ENCODE peak calls at places on chromosomes 12 and 14, in six cellular contexts. B is heart right ventricle; O is left lung; J is effector memory CD8-positive, alpha-beta T cell; G is GM12878; U is mucosa of descending colon. X is an unnamed sample.

GRCh38 chr14:89621009-89621421 is 204.0 kb upstream of the FOXN3 start:
- ATAC-seq in B (no peak), O (no peak), J (peak), G (no peak), U (no peak), X (no peak)

GRCh38 chr12:12349711-12350665 is at the start of gene MANSC1:
- ATAC-seq in B (peak), O (peak), J (peak), G (peak), U (peak), X (peak)

GRCh38 chr14:23877111-23877510 is 76.5 kb upstream of the DHRS4 start:
- ATAC-seq in B (no peak), O (no peak), J (no peak), G (peak), U (no peak), X (no peak)

GRCh38 chr14:75229576-75229922 is 49.1 kb upstream of the FOS start:
- ATAC-seq in B (no peak), O (no peak), J (no peak), G (no peak), U (peak), X (no peak)

GRCh38 chr12:10672231-10672868 is 1.5 kb downstream of the STYK1 start:
- ATAC-seq in B (no peak), O (no peak), J (peak), G (no peak), U (peak), X (peak)

GRCh38 chr12:116693259-116694227 is 44.3 kb downstream of the SPRING1 start:
- ATAC-seq in B (peak), O (peak), J (no peak), G (no peak), U (peak), X (no peak)

GRCh38 chr12:46521145-46521544 is 148.6 kb upstream of the SLC38A2 start:
- ATAC-seq in B (no peak), O (no peak), J (no peak), G (no peak), U (no peak), X (no peak)

GRCh38 chr12:126248871-126249403 is 1183.7 kb downstream of the AACS start:
- ATAC-seq in B (no peak), O (no peak), J (no peak), G (no peak), U (no peak), X (no peak)

GRCh38 chr12:111597731-111598636 is 1.1 kb downstream of the ATXN2 start:
- ATAC-seq in B (peak), O (peak), J (no peak), G (peak), U (peak), X (peak)

GRCh38 chr14:24334431-24335271 is at the start of gene ADCY4:
- ATAC-seq in B (peak), O (no peak), J (no peak), G (no peak), U (peak), X (peak)

GRCh38 chr12:68630598-68630997 is 19.9 kb downstream of the RAP1B start:
- ATAC-seq in B (no peak), O (no peak), J (peak), G (peak), U (no peak), X (no peak)

GRCh38 chr14:20499108-20499507 is 6.2 kb upstream of the RNASE10 start:
- ATAC-seq in B (peak), O (no peak), J (no peak), G (no peak), U (no peak), X (no peak)

GRCh38 chr14:94472842-94473241 is 3.2 kb downstream of the SERPINA9 start:
- ATAC-seq in B (no peak), O (no peak), J (no peak), G (no peak), U (no peak), X (no peak)

GRCh38 chr12:68222336-68222735 is 3.3 kb downstream of the IL26 start:
- ATAC-seq in B (peak), O (no peak), J (no peak), G (peak), U (peak), X (peak)

GRCh38 chr12:56020437-56021189 is at the start of gene IKZF4:
- ATAC-seq in B (peak), O (peak), J (peak), G (peak), U (peak), X (peak)

GRCh38 chr12:2613674-2614073 is 181.1 kb upstream of the FKBP4 start:
- ATAC-seq in B (no peak), O (peak), J (no peak), G (peak), U (peak), X (peak)

GRCh38 chr12:19186722-19187661 is 57.5 kb downstream of the PLEKHA5 start:
- ATAC-seq in B (peak), O (peak), J (peak), G (peak), U (peak), X (peak)

GRCh38 chr14:72598328-72598727 is 295.6 kb downstream of the DPF3 start:
- ATAC-seq in B (no peak), O (no peak), J (no peak), G (peak), U (peak), X (no peak)

GRCh38 chr12:15978431-15978950 is 67.4 kb downstream of the DERA start:
- ATAC-seq in B (peak), O (peak), J (no peak), G (no peak), U (peak), X (no peak)

GRCh38 chr14:52678591-52678990 is 16.8 kb downstream of the ERO1A start:
- ATAC-seq in B (no peak), O (no peak), J (peak), G (peak), U (no peak), X (no peak)

GRCh38 chr12:104218935-104219334 is 3.4 kb downstream of the TXNRD1 start:
- ATAC-seq in B (no peak), O (peak), J (no peak), G (no peak), U (no peak), X (peak)

GRCh38 chr12:6958609-6959375 is 7.6 kb downstream of the PTPN6 start:
- ATAC-seq in B (peak), O (no peak), J (peak), G (peak), U (no peak), X (no peak)

GRCh38 chr14:81392052-81392451 is 8.1 kb downstream of the STON2 start:
- ATAC-seq in B (no peak), O (no peak), J (no peak), G (no peak), U (no peak), X (no peak)

GRCh38 chr14:97723834-97724770 is 926.9 kb downstream of the VRK1 start:
- ATAC-seq in B (no peak), O (no peak), J (peak), G (peak), U (peak), X (no peak)

GRCh38 chr12:23084236-23084995 is 459.4 kb downstream of the ETNK1 start:
- ATAC-seq in B (no peak), O (peak), J (no peak), G (no peak), U (no peak), X (peak)

GRCh38 chr14:53613404-53614253 is 343.0 kb downstream of the BMP4 start:
- ATAC-seq in B (no peak), O (peak), J (peak), G (peak), U (peak), X (peak)

GRCh38 chr12:981956-982355 is 9.1 kb upstream of the ERC1 start:
- ATAC-seq in B (no peak), O (no peak), J (no peak), G (peak), U (no peak), X (no peak)

GRCh38 chr12:53536962-53537361 is 29.7 kb upstream of the NPFF start:
- ATAC-seq in B (no peak), O (peak), J (no peak), G (no peak), U (no peak), X (no peak)

GRCh38 chr14:26448181-26448855 is 149.5 kb downstream of the NOVA1 start:
- ATAC-seq in B (no peak), O (no peak), J (no peak), G (no peak), U (no peak), X (no peak)

GRCh38 chr12:59166457-59166856 is 246.2 kb upstream of the LRIG3 start:
- ATAC-seq in B (no peak), O (no peak), J (no peak), G (no peak), U (peak), X (no peak)

GRCh38 chr12:116319851-116320621 is 42.5 kb upstream of the MED13L start:
- ATAC-seq in B (peak), O (peak), J (no peak), G (peak), U (peak), X (peak)

GRCh38 chr14:24389266-24389855 is 9.4 kb upstream of the NYNRIN start:
- ATAC-seq in B (peak), O (no peak), J (no peak), G (no peak), U (no peak), X (no peak)

GRCh38 chr14:69316449-69317391 is 56.8 kb downstream of the GALNT16 start:
- ATAC-seq in B (peak), O (peak), J (no peak), G (no peak), U (peak), X (peak)

GRCh38 chr14:62039871-62040270 is 277.7 kb downstream of the SNAPC1 start:
- ATAC-seq in B (no peak), O (no peak), J (no peak), G (peak), U (no peak), X (no peak)

GRCh38 chr14:69281450-69282169 is 21.7 kb downstream of the GALNT16 start:
- ATAC-seq in B (peak), O (peak), J (no peak), G (peak), U (no peak), X (no peak)

GRCh38 chr12:26821212-26821701 is 11.7 kb downstream of the ITPR2 start:
- ATAC-seq in B (peak), O (no peak), J (no peak), G (no peak), U (no peak), X (no peak)

GRCh38 chr12:66859751-66860440 is 181.0 kb upstream of the GRIP1 start:
- ATAC-seq in B (no peak), O (no peak), J (no peak), G (no peak), U (no peak), X (no peak)

GRCh38 chr12:93727195-93727811 is 50.1 kb downstream of the CRADD start:
- ATAC-seq in B (peak), O (no peak), J (no peak), G (peak), U (no peak), X (no peak)

GRCh38 chr12:97452839-97453238 is 9.8 kb upstream of the RMST start:
- ATAC-seq in B (no peak), O (no peak), J (no peak), G (peak), U (no peak), X (no peak)

X was measured in esophagus mucosa.